ENCODE peak calls at places on chromosomes 12 and 14, in six cellular contexts. K is tibial nerve, H is astrocyte of the cerebellum, C is GM23248, B is NCI-H69, O is EL. D is an unnamed sample.

GRCh38 chr14:74425525-74426201 is 347 bp downstream of the SYNDIG1L start:
- DNase-seq in H (no peak), O (peak), B (no peak), K (no peak), C (peak), D (no peak)

GRCh38 chr14:61560323-61560722 is 135.0 kb upstream of the HIF1A start:
- DNase-seq in B (no peak), C (no peak), O (peak), H (no peak), K (no peak), D (no peak)

GRCh38 chr12:38919191-38919590 is 13.8 kb upstream of the CPNE8 start:
- DNase-seq in O (no peak), H (no peak), K (no peak), C (peak), B (no peak), D (no peak)

GRCh38 chr14:49508124-49508523 is 78.1 kb downstream of the RPS29 start:
- DNase-seq in C (no peak), K (no peak), O (no peak), B (no peak), H (no peak), D (no peak)

GRCh38 chr12:66044731-66045130 is 85.8 kb downstream of the LLPH start:
- DNase-seq in C (peak), H (no peak), O (peak), B (no peak), K (no peak), D (no peak)

GRCh38 chr14:33918256-33918655 is 32.6 kb downstream of the EGLN3 start:
- DNase-seq in K (no peak), C (no peak), H (no peak), B (no peak), O (no peak), D (no peak)

GRCh38 chr14:82537831-82538230 is 1004.2 kb upstream of the SEL1L start:
- DNase-seq in B (peak), K (no peak), C (no peak), H (no peak), O (no peak), D (no peak)

GRCh38 chr14:105480165-105480564 is 5.5 kb downstream of the CRIP2 start:
- DNase-seq in O (no peak), H (no peak), K (no peak), C (no peak), B (no peak), D (no peak)